ENCODE peak calls at places on chromosomes 1 and 21, in ten cellular contexts. T is neuronal stem cell, X is IMR-90, A is mesenchymal stem cell, Q is GM23248, J is PC-9, G is osteoblast, F is HCT116, V is SK-N-SH, Z is K562. O is an unnamed sample.

GRCh38 chr1:204853446-204853845 is 17.2 kb upstream of the NFASC start:
- DNase-seq in T (no peak), X (no peak), A (no peak), Q (no peak), J (no peak), G (no peak), F (no peak), V (no peak), Z (no peak), O (no peak)

GRCh38 chr1:16199700-16200099 is 12.8 kb downstream of the ARHGEF19 start:
- DNase-seq in T (no peak), X (no peak), A (no peak), Q (no peak), J (no peak), G (no peak), F (no peak), V (no peak), Z (no peak), O (no peak)

GRCh38 chr1:216332462-216332861 is 90.8 kb downstream of the USH2A start:
- DNase-seq in T (no peak), X (no peak), A (no peak), Q (no peak), J (no peak), G (no peak), F (no peak), V (no peak), Z (no peak), O (no peak)

GRCh38 chr21:17089121-17089520 is 423.7 kb upstream of the CXADR start:
- DNase-seq in T (no peak), X (no peak), A (no peak), Q (no peak), J (no peak), G (no peak), F (no peak), V (no peak), Z (no peak), O (peak; percentile 4)

GRCh38 chr1:207841907-207842306 is 69.0 kb downstream of the CD34 start:
- DNase-seq in T (no peak), X (no peak), A (no peak), Q (no peak), J (no peak), G (no peak), F (no peak), V (no peak), Z (no peak), O (no peak)

GRCh38 chr21:15826147-15826780 is 96.5 kb downstream of the USP25 start:
- DNase-seq in T (peak; percentile 14), X (peak; percentile 54), A (peak; percentile 52), Q (peak; percentile 48), J (no peak), G (no peak), F (peak; percentile 51), V (peak; percentile 17), Z (peak; percentile 44), O (peak; percentile 74)

GRCh38 chr1:175005085-175005783 is 5.5 kb downstream of the CACYBP start:
- DNase-seq in T (no peak), X (peak; percentile 39), A (no peak), Q (peak; percentile 34), J (no peak), G (no peak), F (no peak), V (no peak), Z (no peak), O (no peak)

GRCh38 chr1:192153276-192153675 is 5.0 kb upstream of the RGS18 start:
- DNase-seq in T (no peak), X (peak; percentile 83), A (peak; percentile 68), Q (no peak), J (no peak), G (no peak), F (no peak), V (no peak), Z (no peak), O (peak; percentile 54)

GRCh38 chr1:156436319-156437043 is 64.1 kb downstream of the MEF2D start:
- DNase-seq in T (no peak), X (no peak), A (no peak), Q (peak; percentile 5), J (no peak), G (no peak), F (no peak), V (no peak), Z (no peak), O (no peak)

GRCh38 chr1:3265800-3266485 is 188.5 kb upstream of the ARHGEF16 start:
- DNase-seq in T (no peak), X (no peak), A (no peak), Q (no peak), J (no peak), G (no peak), F (no peak), V (no peak), Z (no peak), O (no peak)

GRCh38 chr1:67760030-67760821 is 73.0 kb downstream of the GNG12 start:
- DNase-seq in T (peak; percentile 57), X (peak; percentile 86), A (peak; percentile 74), Q (peak; percentile 91), J (peak; percentile 63), G (no peak), F (peak; percentile 54), V (peak; percentile 56), Z (peak; percentile 75), O (peak; percentile 78)

DNA sequence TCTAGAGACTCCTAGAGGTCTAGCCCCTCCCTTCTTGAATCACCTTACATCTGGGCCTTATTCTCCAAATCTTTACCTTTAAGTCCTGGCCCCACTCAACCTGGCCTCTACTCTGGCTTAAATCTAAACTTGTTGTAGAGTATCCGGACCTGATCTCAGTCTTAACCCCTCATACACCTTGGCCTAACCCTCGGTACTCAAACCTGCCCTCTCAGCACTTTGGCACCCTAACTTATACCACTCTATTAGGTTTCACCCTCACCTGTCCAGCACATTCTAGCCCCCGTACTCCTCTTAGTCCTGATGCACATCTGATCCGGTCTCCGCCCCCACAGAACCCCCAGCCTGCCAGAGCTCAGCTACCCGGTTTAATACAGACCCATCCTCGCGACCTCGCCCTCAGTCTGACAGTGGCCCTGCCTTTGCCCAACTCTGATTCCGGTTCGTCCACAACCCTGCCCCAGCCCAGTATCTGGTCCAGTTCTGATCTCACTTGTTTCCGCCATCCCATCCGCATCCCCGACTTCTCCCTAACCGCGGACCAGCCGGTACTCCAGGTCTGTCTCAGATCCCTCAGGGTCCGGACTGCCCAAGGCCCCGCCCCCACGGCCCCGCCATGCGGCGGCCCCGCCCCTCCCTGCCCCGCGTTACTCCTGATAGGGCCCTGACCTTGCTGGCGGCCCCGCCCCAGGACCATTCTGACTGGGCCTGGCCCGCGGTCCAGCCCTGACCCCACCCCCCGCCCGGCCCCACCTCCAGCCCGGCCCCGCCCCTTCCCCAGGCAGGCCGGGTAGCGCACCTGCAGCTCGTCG is 1.4 kb downstream of the TRIM62 start:
- DNase-seq in T (peak; percentile 81), X (peak; percentile 80), A (peak; percentile 88), Q (peak; percentile 91), J (peak; percentile 80), G (peak; percentile 99), F (peak; percentile 68), V (peak; percentile 98), Z (peak; percentile 98), O (peak; percentile 86)
- H2AFZ ChIP-seq in T (peak overlapping the region; percentile 88), X (peak overlapping the region; percentile 93), A (peak overlapping the region; percentile 82), Q (peak overlapping the region; percentile 81), J (peak overlapping the region; percentile 96), G (peak overlapping the region; percentile 78), F (no peak overlapping the region), V (peak overlapping the region; percentile 80), Z (peak overlapping the region; percentile 98), O (peak overlapping the region; percentile 58)

DNA sequence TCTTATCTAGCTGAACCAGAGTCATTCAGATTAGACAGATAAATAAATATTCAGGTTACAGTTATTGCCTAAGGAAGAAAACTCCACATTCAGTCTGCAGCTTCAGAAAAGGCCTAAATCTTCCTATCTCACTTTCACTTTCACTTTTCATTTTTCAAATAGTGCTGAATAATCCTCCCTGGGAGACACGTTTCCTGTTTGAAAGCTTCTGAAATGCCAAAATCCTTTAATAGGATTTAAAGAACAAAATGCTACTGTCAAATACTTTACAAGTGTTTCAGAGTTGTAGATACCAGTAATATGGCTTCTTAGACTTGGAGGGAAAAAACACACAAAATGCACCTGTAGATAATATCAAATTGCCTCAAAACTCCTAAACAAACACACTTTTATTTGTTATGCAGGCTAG is 3.9 kb downstream of the PSMB2 start:
- DNase-seq in T (no peak), X (peak; percentile 62), A (peak; percentile 77), Q (peak; percentile 71), J (no peak), G (peak; percentile 53), F (no peak), V (no peak), Z (peak; percentile 56), O (peak; percentile 65)
- H2AFZ ChIP-seq in T (no peak overlapping the region), X (no peak overlapping the region), A (no peak overlapping the region), Q (peak overlapping the region; percentile 15), J (no peak overlapping the region), G (no peak overlapping the region), F (no peak overlapping the region), V (peak overlapping the region; percentile 38), Z (peak overlapping the region; percentile 3), O (no peak overlapping the region)

DNA sequence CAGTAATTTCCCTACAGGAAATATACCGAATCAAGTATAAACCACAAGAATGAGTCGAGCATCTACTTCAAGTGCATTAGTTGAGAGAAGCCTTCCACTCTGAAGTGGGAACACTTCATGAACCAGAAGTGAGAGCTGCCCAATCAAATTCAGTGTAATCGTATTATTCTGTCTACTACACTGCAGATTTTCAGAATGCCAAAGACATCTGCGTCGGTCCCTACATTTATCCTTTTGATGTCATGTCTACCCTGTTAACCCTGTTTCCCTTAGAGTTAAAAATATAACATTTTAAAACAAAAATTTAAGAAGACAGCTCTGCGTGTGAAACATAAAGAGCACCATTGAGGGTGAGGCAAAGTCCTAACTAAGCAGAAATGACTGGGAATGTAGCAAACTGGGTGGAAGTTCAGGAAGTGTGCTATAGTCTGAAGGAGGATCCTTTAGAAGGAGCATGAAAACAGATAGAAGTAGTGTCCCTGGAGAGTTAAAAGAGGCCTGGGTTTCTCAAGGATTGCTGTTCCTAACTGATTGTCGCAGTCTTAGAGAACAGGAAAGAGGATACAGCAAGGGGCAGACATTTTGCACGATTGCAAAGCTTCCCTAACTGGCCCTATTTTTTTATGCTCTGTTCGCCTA is 291.2 kb downstream of the PTPRC start:
- DNase-seq in T (no peak), X (peak; percentile 31), A (peak; percentile 78), Q (no peak), J (peak; percentile 1), G (no peak), F (no peak), V (no peak), Z (no peak), O (no peak)
- H2AFZ ChIP-seq in T (peak overlapping the region; percentile 38), X (no peak overlapping the region), A (no peak overlapping the region), Q (no peak overlapping the region), J (peak overlapping the region; percentile 66), G (peak overlapping the region; percentile 52), F (peak overlapping the region; percentile 12), V (peak overlapping the region; percentile 64), Z (no peak overlapping the region), O (no peak overlapping the region)

DNA sequence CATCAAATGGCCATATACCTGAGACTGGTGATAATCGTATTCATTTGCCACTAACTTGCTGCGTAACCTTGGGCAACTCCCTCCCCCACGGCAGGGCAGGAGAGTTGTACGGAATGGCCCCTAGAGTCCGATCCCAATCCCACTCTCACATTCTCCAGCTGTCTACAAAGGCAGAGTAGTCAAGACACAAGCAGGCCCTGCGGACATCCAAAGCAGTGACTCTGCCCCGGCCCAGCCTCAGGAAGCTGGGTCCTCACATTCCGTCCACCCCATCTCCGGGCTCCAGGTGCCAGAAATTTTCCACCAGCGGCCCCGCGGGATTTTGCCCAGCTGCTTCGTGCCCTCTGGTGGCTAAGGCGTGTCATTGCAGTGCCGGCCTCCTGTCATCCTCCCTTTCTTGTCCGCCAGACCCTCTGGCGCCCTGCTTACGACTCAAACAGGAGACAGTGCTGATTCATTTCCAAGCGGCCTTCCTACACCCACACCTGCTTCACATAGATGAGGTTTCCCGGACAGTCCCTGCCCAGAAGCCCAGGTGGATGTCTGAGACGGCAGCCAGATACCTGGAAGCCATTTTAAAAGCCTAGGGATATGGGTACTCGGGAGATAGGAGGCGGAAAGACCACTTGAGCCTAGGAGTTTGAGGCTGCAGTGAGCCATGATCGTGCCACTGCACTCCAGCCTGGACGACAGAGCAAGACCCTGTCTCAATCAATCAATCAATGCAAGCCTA is 2.9 kb upstream of the S100A2 start:
- DNase-seq in T (peak; percentile 88), X (peak; percentile 84), A (peak; percentile 89), Q (peak; percentile 95), J (peak; percentile 94), G (peak; percentile 88), F (peak; percentile 88), V (peak; percentile 92), Z (peak; percentile 90), O (peak; percentile 91)
- H2AFZ ChIP-seq in T (peak overlapping the region; percentile 91), X (peak overlapping the region; percentile 96), A (peak overlapping the region; percentile 30), Q (peak overlapping the region; percentile 87), J (peak overlapping the region; percentile 76), G (peak overlapping the region; percentile 80), F (no peak overlapping the region), V (peak overlapping the region; percentile 91), Z (peak overlapping the region; percentile 98), O (peak overlapping the region; percentile 78)